ENCODE peak calls at places on chromosome 14, in eight cellular contexts. G is epithelial cell of esophagus, Q is BE2C, T is fibroblast of lung, L is AG04450, E is fibroblast of mammary gland, P is esophagus squamous epithelium, A is SK-N-SH. W is an unnamed sample.

GRCh38 chr14:39563361-39563760 is 131.1 kb upstream of the FBXO33 start:
- DNase-seq in Q (no peak), P (no peak), E (peak; percentile 1), T (no peak), L (no peak), A (no peak), G (no peak), W (no peak)

GRCh38 chr14:64891839-64892375 is 12.2 kb upstream of the SPTB start:
- DNase-seq in G (peak; percentile 78), L (peak; percentile 34), Q (peak; percentile 45), P (no peak), T (peak; percentile 77), E (peak; percentile 75), A (peak; percentile 48), W (peak; percentile 75)

GRCh38 chr14:74571441-74571841 is 40.6 kb downstream of the LTBP2 start:
- DNase-seq in L (no peak), G (peak; percentile 58), P (no peak), Q (no peak), T (peak; percentile 64), A (no peak), E (peak; percentile 86), W (peak; percentile 87)

GRCh38 chr14:20494935-20495766 is 10.2 kb upstream of the RNASE10 start:
- DNase-seq in A (no peak), G (peak; percentile 90), P (no peak), L (no peak), Q (no peak), T (peak; percentile 36), E (peak; percentile 83), W (peak; percentile 51)

GRCh38 chr14:68786491-68787234 is 6.2 kb downstream of the ZFP36L1 start:
- DNase-seq in E (peak; percentile 91), P (no peak), L (no peak), Q (no peak), G (peak; percentile 88), T (peak; percentile 72), A (no peak), W (peak; percentile 87)

GRCh38 chr14:105143451-105144230 is 24.9 kb downstream of the JAG2 start:
- DNase-seq in Q (peak; percentile 6), G (no peak), E (no peak), T (no peak), A (peak; percentile 25), L (no peak), P (no peak), W (no peak)

GRCh38 chr14:61559641-61560201 is 135.6 kb upstream of the HIF1A start:
- DNase-seq in G (no peak), L (no peak), E (no peak), T (no peak), P (no peak), A (peak; percentile 40), Q (peak; percentile 92), W (no peak)

GRCh38 chr14:36656769-36657408 is 4.8 kb upstream of the PAX9 start:
- DNase-seq in E (no peak), G (no peak), Q (no peak), A (no peak), P (no peak), T (peak; percentile 14), L (no peak), W (no peak)

GRCh38 chr14:101336203-101336602 is 225.1 kb upstream of the DIO3 start:
- DNase-seq in T (no peak), E (no peak), P (no peak), Q (no peak), L (no peak), A (no peak), G (no peak), W (no peak)

GRCh38 chr14:49702725-49703124 is 9.8 kb downstream of the KLHDC1 start:
- DNase-seq in P (no peak), G (no peak), T (no peak), E (no peak), L (no peak), Q (no peak), A (no peak), W (no peak)

GRCh38 chr14:90500665-90501370 is 104.0 kb downstream of the CALM1 start:
- DNase-seq in G (no peak), Q (no peak), P (no peak), A (peak; percentile 10), E (no peak), T (no peak), L (no peak), W (no peak)

GRCh38 chr14:57049848-57050247 is 218.9 kb downstream of the EXOC5 start:
- DNase-seq in E (no peak), P (no peak), A (no peak), Q (no peak), L (no peak), G (no peak), T (no peak), W (no peak)

GRCh38 chr14:104138891-104139459 is 588 bp downstream of the KIF26A start:
- DNase-seq in T (no peak), P (no peak), Q (no peak), L (no peak), A (no peak), E (no peak), G (peak; percentile 2), W (no peak)

GRCh38 chr14:100149789-100150611 is 9.4 kb downstream of the DEGS2 start:
- DNase-seq in T (no peak), A (peak; percentile 50), E (no peak), G (peak; percentile 65), L (no peak), Q (no peak), P (no peak), W (no peak)

GRCh38 chr14:100152091-100152490 is 7.4 kb downstream of the DEGS2 start:
- DNase-seq in G (no peak), A (no peak), E (no peak), L (no peak), Q (no peak), P (no peak), T (no peak), W (no peak)

GRCh38 chr14:100153560-100153959 is 5.9 kb downstream of the DEGS2 start:
- DNase-seq in A (no peak), G (no peak), T (no peak), L (no peak), Q (no peak), E (no peak), P (no peak), W (no peak)

GRCh38 chr14:100148837-100149731 is 10.4 kb downstream of the DEGS2 start:
- DNase-seq in P (no peak), G (no peak), L (no peak), T (no peak), E (no peak), A (no peak), Q (no peak), W (no peak)

GRCh38 chr14:100150932-100151587 is 8.4 kb downstream of the DEGS2 start:
- DNase-seq in Q (no peak), T (no peak), A (peak; percentile 23), E (no peak), L (no peak), G (peak; percentile 70), P (no peak), W (no peak)
- H3K4me3 ChIP-seq in Q (no peak overlapping the region), T (no peak overlapping the region), A (no peak overlapping the region), E (no peak overlapping the region), L (no peak overlapping the region), G (no peak overlapping the region), P (no peak overlapping the region), W (no peak overlapping the region)

DNA sequence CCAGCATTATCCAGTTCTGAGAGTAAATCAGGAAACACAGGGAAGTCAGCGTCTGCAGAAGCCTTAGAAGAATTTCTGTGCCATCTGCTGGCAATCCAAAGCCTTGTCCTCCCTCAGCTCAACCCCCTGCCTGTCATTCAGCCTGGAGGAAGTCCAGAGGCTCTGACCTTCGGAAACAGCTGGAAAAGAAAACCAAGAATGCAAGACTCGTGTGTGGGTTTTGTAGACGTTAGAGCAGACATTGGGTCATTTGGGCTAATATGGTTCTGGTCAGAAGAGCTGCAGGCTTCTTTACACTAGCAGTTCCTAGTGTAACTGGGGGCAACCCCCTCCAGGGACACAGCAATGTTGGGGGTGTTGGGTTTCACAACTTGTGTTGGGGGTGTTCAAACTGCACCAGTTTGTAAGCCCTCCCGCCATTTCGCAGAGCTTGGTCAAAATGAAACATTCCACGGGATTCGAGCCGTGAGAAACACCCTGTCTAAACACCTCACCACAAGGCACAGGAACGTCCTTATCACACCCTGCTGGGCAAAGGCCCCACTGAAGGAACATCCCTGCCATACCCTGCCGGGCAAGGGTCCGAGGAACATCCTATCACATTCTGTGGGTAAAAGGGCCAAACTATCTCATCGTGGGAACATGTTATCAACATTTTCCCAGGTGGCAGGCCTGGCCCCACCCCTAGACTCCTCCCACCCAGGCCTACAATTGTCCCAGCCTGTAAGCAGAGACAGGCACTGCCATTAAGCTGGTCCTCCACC is 21.0 kb upstream of the SERPINA4 start:
- DNase-seq in E (peak; percentile 25), Q (no peak), T (peak; percentile 14), L (no peak), P (no peak), G (no peak), A (no peak), W (peak; percentile 64)
- TF ChIP-seq CTCF in E (no peak), Q (no peak), T (no peak), L (no peak), P (no peak), G (no peak), A (no peak), W (peak; percentile 5)

GRCh38 chr14:54772451-54772881 is 130.2 kb downstream of the GCH1 start:
- DNase-seq in E (peak; percentile 68), L (no peak), P (no peak), A (no peak), Q (no peak), T (peak; percentile 60), G (peak; percentile 50), W (peak; percentile 88)
- H3K4me3 ChIP-seq in E (peak overlapping the region; percentile 9), L (peak overlapping the region; percentile 37), P (no peak overlapping the region), A (peak overlapping the region; percentile 34), Q (no peak overlapping the region), T (peak overlapping the region; percentile 21), G (no peak overlapping the region), W (peak overlapping the region; percentile 35)

GRCh38 chr14:76473381-76474263 is 97.7 kb downstream of the ESRRB start:
- DNase-seq in E (no peak), A (no peak), L (no peak), G (no peak), Q (no peak), P (no peak), T (no peak), W (peak; percentile 4)
- TF ChIP-seq CTCF in E (no peak), A (no peak), L (peak; percentile 9), G (peak; percentile 6), Q (peak; percentile 36), P (no peak), T (no peak), W (no peak)

W was measured in cardiac fibroblast.